ENCODE peak calls at places on chromosomes 5 and 9, in four cellular contexts. One of them, this sample, is unnamed.

GRCh38 chr5:60672693-60673264 is 27.2 kb downstream of the DEPDC1B start:
- DNase-seq in GM12878: no peak
- DNase-seq in K562: no peak
- DNase-seq in WTC11: no peak
- DNase-seq in this sample: no peak

GRCh38 chr5:37417347-37417746 is 38.2 kb downstream of the WDR70 start:
- DNase-seq in GM12878: no peak
- DNase-seq in K562: no peak
- DNase-seq in WTC11: no peak
- DNase-seq in this sample: no peak

GRCh38 chr9:81108821-81109220 is 580.5 kb downstream of the TLE1 start:
- DNase-seq in K562: no peak
- DNase-seq in WTC11: no peak
- DNase-seq in GM12878: no peak
- DNase-seq in this sample: no peak

GRCh38 chr5:93307557-93307956 is 273.5 kb downstream of the NR2F1-AS1 start:
- DNase-seq in WTC11: no peak
- DNase-seq in GM12878: no peak
- DNase-seq in K562: no peak
- DNase-seq in this sample: no peak

GRCh38 chr5:97087138-97087537 is 55.3 kb downstream of the LIX1 start:
- DNase-seq in WTC11: no peak
- DNase-seq in K562: no peak
- DNase-seq in GM12878: no peak
- DNase-seq in this sample: no peak

GRCh38 chr5:60483046-60483445 is 216.9 kb downstream of the DEPDC1B start:
- DNase-seq in GM12878: no peak
- DNase-seq in WTC11: no peak
- DNase-seq in K562: no peak
- DNase-seq in this sample: no peak

GRCh38 chr9:13171261-13171660 is 108.2 kb downstream of the MPDZ start:
- DNase-seq in WTC11: no peak
- DNase-seq in K562: no peak
- DNase-seq in GM12878: no peak
- DNase-seq in this sample: no peak

GRCh38 chr5:91183743-91184142 is 199.4 kb downstream of the ARRDC3 start:
- DNase-seq in WTC11: no peak
- DNase-seq in K562: no peak
- DNase-seq in GM12878: no peak
- DNase-seq in this sample: no peak

GRCh38 chr9:134399435-134400056 is 73.3 kb downstream of the RXRA start:
- DNase-seq in K562: peak; percentile 48
- DNase-seq in GM12878: no peak
- DNase-seq in WTC11: no peak
- DNase-seq in this sample: no peak

GRCh38 chr5:134592141-134592746 is 40.4 kb downstream of the SAR1B start:
- DNase-seq in K562: no peak
- DNase-seq in GM12878: no peak
- DNase-seq in WTC11: peak; percentile 56
- DNase-seq in this sample: no peak

GRCh38 chr9:96420468-96421219 is 2.5 kb upstream of the ZNF367 start:
- DNase-seq in K562: no peak
- DNase-seq in WTC11: no peak
- DNase-seq in GM12878: peak; percentile 61
- DNase-seq in this sample: no peak

GRCh38 chr5:134586866-134587524 is 45.6 kb downstream of the SAR1B start:
- DNase-seq in WTC11: peak; percentile 95
- DNase-seq in K562: peak; percentile 70
- DNase-seq in GM12878: peak; percentile 45
- DNase-seq in this sample: peak; percentile 89

GRCh38 chr5:35618297-35618636 is 604 bp downstream of the SPEF2 start:
- DNase-seq in GM12878: no peak
- DNase-seq in WTC11: no peak
- DNase-seq in K562: no peak
- DNase-seq in this sample: no peak

GRCh38 chr5:173618927-173619519 is 2.6 kb upstream of the BOD1 start:
- DNase-seq in K562: peak; percentile 35
- DNase-seq in WTC11: no peak
- DNase-seq in GM12878: peak; percentile 47
- DNase-seq in this sample: peak; percentile 68

GRCh38 chr9:121593066-121593465 is 58.4 kb upstream of the DAB2IP start:
- DNase-seq in WTC11: no peak
- DNase-seq in K562: no peak
- DNase-seq in GM12878: no peak
- DNase-seq in this sample: no peak

GRCh38 chr5:88815048-88815789 is 67.8 kb downstream of the MEF2C start:
- DNase-seq in WTC11: no peak
- DNase-seq in K562: no peak
- DNase-seq in GM12878: no peak
- DNase-seq in this sample: no peak

GRCh38 chr5:103804714-103805113 is 242.1 kb upstream of the NUDT12 start:
- DNase-seq in GM12878: no peak
- DNase-seq in K562: no peak
- DNase-seq in WTC11: no peak
- DNase-seq in this sample: no peak

GRCh38 chr5:56852228-56853000 is 37.1 kb downstream of the MAP3K1 start:
- DNase-seq in WTC11: no peak
- DNase-seq in K562: no peak
- DNase-seq in GM12878: no peak
- DNase-seq in this sample: no peak

GRCh38 chr5:133910596-133910995 is 57.8 kb downstream of the C5orf15 start:
- DNase-seq in WTC11: peak; percentile 23
- DNase-seq in K562: no peak
- DNase-seq in GM12878: no peak
- DNase-seq in this sample: no peak

GRCh38 chr9:91954841-91955471 is 4.9 kb upstream of the ROR2 start:
- DNase-seq in K562: peak; percentile 56
- DNase-seq in WTC11: peak; percentile 79
- DNase-seq in GM12878: no peak
- DNase-seq in this sample: peak; percentile 68

GRCh38 chr9:3508531-3509374 is 17.0 kb downstream of the RFX3 start:
- DNase-seq in WTC11: no peak
- DNase-seq in GM12878: no peak
- DNase-seq in K562: no peak
- DNase-seq in this sample: no peak

GRCh38 chr9:95005276-95006141 is 279.0 kb downstream of the AOPEP start:
- DNase-seq in K562: no peak
- DNase-seq in WTC11: no peak
- DNase-seq in GM12878: no peak
- DNase-seq in this sample: no peak

GRCh38 chr9:98075332-98075805 is 18.8 kb downstream of the NANS start:
- DNase-seq in K562: no peak
- DNase-seq in WTC11: no peak
- DNase-seq in GM12878: no peak
- DNase-seq in this sample: no peak

GRCh38 chr5:38803246-38803645 is 42.6 kb upstream of the OSMR start:
- DNase-seq in WTC11: no peak
- DNase-seq in GM12878: no peak
- DNase-seq in K562: no peak
- DNase-seq in this sample: no peak

GRCh38 chr9:93126825-93127368 is 7.2 kb downstream of the NINJ1 start:
- DNase-seq in K562: no peak
- DNase-seq in GM12878: no peak
- DNase-seq in WTC11: no peak
- DNase-seq in this sample: peak; percentile 73

GRCh38 chr9:98324801-98325200 is 69.4 kb upstream of the TBC1D2 start:
- DNase-seq in WTC11: no peak
- DNase-seq in GM12878: no peak
- DNase-seq in K562: no peak
- DNase-seq in this sample: no peak

GRCh38 chr5:123089971-123090640 is 1.1 kb downstream of the PRDM6 start:
- DNase-seq in WTC11: peak; percentile 58
- DNase-seq in K562: no peak
- DNase-seq in GM12878: no peak
- DNase-seq in this sample: peak; percentile 69

GRCh38 chr9:91334053-91334452 is 27.7 kb downstream of the AUH start:
- DNase-seq in WTC11: no peak
- DNase-seq in K562: no peak
- DNase-seq in GM12878: no peak
- DNase-seq in this sample: no peak

GRCh38 chr9:71663931-71664459 is 104.3 kb downstream of the CEMIP2 start:
- DNase-seq in WTC11: no peak
- DNase-seq in GM12878: no peak
- DNase-seq in K562: no peak
- DNase-seq in this sample: no peak

GRCh38 chr5:118548761-118549160 is 439.6 kb downstream of the DTWD2 start:
- DNase-seq in GM12878: no peak
- DNase-seq in WTC11: no peak
- DNase-seq in K562: no peak
- DNase-seq in this sample: no peak

GRCh38 chr5:14268236-14268701 is 125.1 kb downstream of the TRIO start:
- DNase-seq in K562: peak; percentile 46
- DNase-seq in GM12878: no peak
- DNase-seq in WTC11: no peak
- DNase-seq in this sample: no peak

GRCh38 chr9:82206490-82206889 is 217.9 kb downstream of the SPATA31D1 start:
- DNase-seq in K562: no peak
- DNase-seq in WTC11: no peak
- DNase-seq in GM12878: no peak
- DNase-seq in this sample: peak; percentile 23

GRCh38 chr5:54440456-54440893 is 15.0 kb upstream of the HSPB3 start:
- DNase-seq in K562: no peak
- DNase-seq in WTC11: no peak
- DNase-seq in GM12878: peak; percentile 48
- DNase-seq in this sample: no peak

GRCh38 chr9:95085036-95085770 is 232.3 kb downstream of the FANCC start:
- DNase-seq in GM12878: no peak
- DNase-seq in K562: no peak
- DNase-seq in WTC11: no peak
- DNase-seq in this sample: no peak

GRCh38 chr9:6845881-6846280 is 88.1 kb downstream of the KDM4C start:
- DNase-seq in K562: no peak
- DNase-seq in WTC11: peak; percentile 29
- DNase-seq in GM12878: no peak
- DNase-seq in this sample: peak; percentile 39

GRCh38 chr5:113205807-113206206 is 229.0 kb downstream of the TSSK1B start:
- DNase-seq in GM12878: no peak
- DNase-seq in WTC11: no peak
- DNase-seq in K562: no peak
- DNase-seq in this sample: no peak

GRCh38 chr5:111494350-111494999 is 17.9 kb downstream of the STARD4 start:
- DNase-seq in GM12878: peak; percentile 35
- DNase-seq in K562: no peak
- DNase-seq in WTC11: no peak
- DNase-seq in this sample: no peak

GRCh38 chr5:111493031-111493430 is 19.3 kb downstream of the STARD4 start:
- DNase-seq in GM12878: no peak
- DNase-seq in K562: no peak
- DNase-seq in WTC11: no peak
- DNase-seq in this sample: no peak

GRCh38 chr5:111498346-111498745 is 14.0 kb downstream of the STARD4 start:
- DNase-seq in K562: no peak
- DNase-seq in GM12878: no peak
- DNase-seq in WTC11: no peak
- DNase-seq in this sample: no peak

GRCh38 chr5:111495159-111495558 is 17.2 kb downstream of the STARD4 start:
- DNase-seq in GM12878: no peak
- DNase-seq in K562: peak; percentile 10
- DNase-seq in WTC11: no peak
- DNase-seq in this sample: peak; percentile 38
- TF ChIP-seq USF1 in GM12878: no peak
- TF ChIP-seq USF1 in K562: no peak
- TF ChIP-seq USF1 in WTC11: no peak
- TF ChIP-seq USF1 in this sample: no peak

DNA sequence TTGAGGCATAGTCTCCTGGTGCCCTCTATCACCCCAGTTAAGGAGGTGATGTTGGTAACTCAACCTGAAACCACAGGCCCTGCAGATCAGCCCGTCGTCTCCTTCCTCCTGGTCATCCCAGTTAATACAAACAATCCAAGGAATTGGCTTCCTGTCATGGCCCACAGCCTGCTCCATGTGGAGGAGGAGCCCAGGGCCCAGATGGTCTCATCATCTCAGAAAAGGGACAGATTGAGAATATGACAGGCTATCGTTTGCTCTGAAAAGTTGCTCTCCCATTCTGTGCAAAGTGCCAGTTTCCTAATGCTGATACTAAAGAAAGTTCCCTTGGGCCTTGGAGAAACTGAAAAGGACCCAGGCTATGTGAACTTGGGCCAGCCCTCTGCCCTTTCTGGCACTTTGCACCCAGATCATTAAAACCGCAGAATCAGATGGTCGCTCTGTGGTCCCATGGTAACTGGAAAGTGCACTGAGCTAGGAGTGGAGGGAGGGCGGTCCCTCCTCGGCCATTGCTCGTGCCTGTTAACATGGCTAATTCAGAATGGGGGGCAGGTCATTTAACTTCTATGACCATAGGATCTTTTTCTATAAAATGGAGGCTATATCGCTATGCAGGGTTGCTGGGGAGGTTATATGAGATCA is 685 bp upstream of the SPAAR start:
- DNase-seq in WTC11: no peak
- DNase-seq in K562: no peak
- DNase-seq in GM12878: no peak
- DNase-seq in this sample: no peak
- TF ChIP-seq USF1 in WTC11: no peak
- TF ChIP-seq USF1 in K562: no peak
- TF ChIP-seq USF1 in GM12878: no peak
- TF ChIP-seq USF1 in this sample: no peak

GRCh38 chr9:114060711-114061110 is 17.4 kb downstream of the AMBP start:
- DNase-seq in K562: no peak
- DNase-seq in WTC11: no peak
- DNase-seq in GM12878: no peak
- DNase-seq in this sample: no peak

GRCh38 chr9:114060070-114060469 is 18.0 kb downstream of the AMBP start:
- DNase-seq in GM12878: no peak
- DNase-seq in WTC11: no peak
- DNase-seq in K562: no peak
- DNase-seq in this sample: no peak

GRCh38 chr9:114059047-114059803 is 18.9 kb downstream of the AMBP start:
- DNase-seq in GM12878: no peak
- DNase-seq in WTC11: no peak
- DNase-seq in K562: no peak
- DNase-seq in this sample: no peak

GRCh38 chr9:114057161-114057560 is 20.9 kb downstream of the AMBP start:
- DNase-seq in WTC11: no peak
- DNase-seq in K562: no peak
- DNase-seq in GM12878: no peak
- DNase-seq in this sample: no peak

DNA sequence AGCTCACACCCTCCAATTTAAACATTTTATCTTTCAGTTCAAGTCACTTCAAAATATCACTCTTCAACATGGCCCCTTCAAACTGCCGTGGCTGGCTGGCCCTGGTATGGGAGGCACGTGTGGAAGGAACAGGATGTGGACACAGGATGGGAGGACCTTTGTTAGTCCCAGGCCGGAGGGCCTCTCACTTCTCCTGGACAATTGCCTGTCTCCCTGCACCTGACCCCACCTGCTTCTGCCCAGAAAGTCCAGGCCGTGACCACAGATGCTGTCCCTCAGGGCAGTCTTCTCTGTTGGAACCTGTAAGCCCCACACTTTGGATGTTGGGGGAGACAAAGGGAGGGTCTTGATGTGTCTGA is 19.4 kb downstream of the AMBP start:
- DNase-seq in K562: no peak
- DNase-seq in WTC11: no peak
- DNase-seq in GM12878: no peak
- DNase-seq in this sample: no peak
- TF ChIP-seq USF1 in K562: no peak
- TF ChIP-seq USF1 in WTC11: no peak
- TF ChIP-seq USF1 in GM12878: no peak
- TF ChIP-seq USF1 in this sample: no peak

GRCh38 chr5:99621772-99622681 is 693.2 kb upstream of the CHD1 start:
- DNase-seq in WTC11: no peak
- DNase-seq in GM12878: no peak
- DNase-seq in K562: no peak
- DNase-seq in this sample: no peak
- TF ChIP-seq USF1 in WTC11: no peak
- TF ChIP-seq USF1 in GM12878: no peak
- TF ChIP-seq USF1 in K562: no peak
- TF ChIP-seq USF1 in this sample: no peak